ENCODE peak calls at places on chromosomes 6 and 20, in five cellular contexts. O, W, P, U and H are unnamed samples.

GRCh38 chr20:36259177-36259835 is 23.0 kb downstream of the AAR2 start:
- DNase-seq in O (peak), W (no peak), P (peak), U (no peak), H (peak)

GRCh38 chr6:5938934-5939333 is 67.8 kb downstream of the NRN1 start:
- DNase-seq in O (no peak), W (no peak), P (no peak), U (no peak), H (no peak)

GRCh38 chr6:3389390-3390167 is 67.3 kb downstream of the SLC22A23 start:
- DNase-seq in O (no peak), W (no peak), P (no peak), U (peak), H (no peak)

GRCh38 chr6:88499436-88499835 is 333.3 kb upstream of the CNR1 start:
- DNase-seq in O (no peak), W (no peak), P (no peak), U (no peak), H (no peak)

GRCh38 chr20:58650181-58650775 is 805 bp upstream of the STX16 start:
- DNase-seq in O (no peak), W (peak), P (peak), U (no peak), H (no peak)

GRCh38 chr20:34983995-34984735 is 28.5 kb downstream of the MYH7B start:
- DNase-seq in O (no peak), W (no peak), P (peak), U (no peak), H (no peak)

GRCh38 chr6:24836116-24836515 is 37.4 kb upstream of the ARMH2 start:
- DNase-seq in O (no peak), W (no peak), P (no peak), U (no peak), H (no peak)

GRCh38 chr20:19888269-19888669 is 128.9 kb upstream of the NAA20 start:
- DNase-seq in O (no peak), W (no peak), P (no peak), U (no peak), H (no peak)

GRCh38 chr6:114887037-114887436 is 544.2 kb upstream of the HS3ST5 start:
- DNase-seq in O (no peak), W (no peak), P (no peak), U (no peak), H (no peak)

GRCh38 chr6:159983641-159984080 is 14.8 kb downstream of the IGF2R start:
- DNase-seq in O (no peak), W (no peak), P (no peak), U (peak), H (peak)

GRCh38 chr6:45595010-45595851 is 217.5 kb upstream of the SUPT3H start:
- DNase-seq in O (no peak), W (no peak), P (no peak), U (no peak), H (no peak)

GRCh38 chr6:6678185-6678671 is 89.7 kb downstream of the LY86 start:
- DNase-seq in O (peak), W (no peak), P (no peak), U (peak), H (peak)

GRCh38 chr6:49001856-49002255 is 461.2 kb downstream of the MMUT start:
- DNase-seq in O (no peak), W (peak), P (no peak), U (peak), H (no peak)

GRCh38 chr6:31829633-31830492 is 2.3 kb downstream of the HSPA1B start:
- DNase-seq in O (no peak), W (peak), P (no peak), U (peak), H (peak)

GRCh38 chr20:48761023-48761785 is 66.6 kb downstream of the PREX1 start:
- DNase-seq in O (no peak), W (no peak), P (no peak), U (no peak), H (no peak)

GRCh38 chr20:63624486-63624885 is 2.4 kb downstream of the GMEB2 start:
- DNase-seq in O (peak), W (no peak), P (no peak), U (peak), H (peak)

GRCh38 chr6:159093608-159094443 is 49.0 kb upstream of the TAGAP start:
- DNase-seq in O (no peak), W (no peak), P (no peak), U (no peak), H (no peak)

GRCh38 chr20:47825011-47825762 is 39.9 kb upstream of the SULF2 start:
- DNase-seq in O (no peak), W (no peak), P (no peak), U (no peak), H (no peak)

GRCh38 chr20:54131675-54132611 is 41.8 kb downstream of the CYP24A1 start:
- DNase-seq in O (no peak), W (no peak), P (no peak), U (no peak), H (no peak)

GRCh38 chr6:18242062-18242851 is 22.1 kb downstream of the DEK start:
- DNase-seq in O (peak), W (no peak), P (no peak), U (peak), H (peak)

GRCh38 chr6:21664263-21665081 is 70.9 kb downstream of the SOX4 start:
- DNase-seq in O (peak), W (peak), P (peak), U (no peak), H (peak)

GRCh38 chr6:21665436-21666199 is 72.1 kb downstream of the SOX4 start:
- DNase-seq in O (peak), W (peak), P (peak), U (no peak), H (no peak)

GRCh38 chr6:21666200-21666671 is 72.7 kb downstream of the SOX4 start:
- DNase-seq in O (peak), W (peak), P (peak), U (no peak), H (no peak)

GRCh38 chr6:21666788-21667681 is 73.5 kb downstream of the SOX4 start:
- DNase-seq in O (peak), W (peak), P (peak), U (no peak), H (no peak)

DNA sequence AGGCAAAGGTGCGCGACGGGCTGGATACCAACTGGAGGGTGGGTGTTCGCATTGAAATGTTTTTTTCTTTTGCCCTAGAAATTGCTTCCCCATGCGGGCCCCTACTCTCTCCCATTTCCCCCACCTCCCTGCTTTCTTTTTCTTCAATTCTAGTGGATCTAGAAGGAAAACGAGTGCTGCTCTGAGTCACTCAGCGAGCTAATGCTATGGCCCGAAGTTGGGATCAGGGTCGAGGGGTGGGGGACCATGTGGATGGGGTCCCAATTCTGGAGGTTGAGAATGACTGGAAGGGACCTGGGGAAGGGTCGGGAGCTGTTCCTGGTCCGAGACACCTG is 71.5 kb downstream of the SOX4 start:
- DNase-seq in O (no peak), W (peak), P (no peak), U (no peak), H (no peak)
- H3K23ac ChIP-seq in O (no peak), W (peak), P (no peak), U (no peak), H (no peak)

GRCh38 chr6:166021429-166021828 is 146.2 kb downstream of the TBXT start:
- DNase-seq in O (no peak), W (no peak), P (no peak), U (no peak), H (no peak)
- H3K4ac ChIP-seq in O (no peak), W (no peak), P (no peak), U (no peak), H (no peak)

GRCh38 chr20:49981218-49982071 is 1.3 kb upstream of the SNAI1 start:
- DNase-seq in O (no peak), W (no peak), P (no peak), U (no peak), H (no peak)

GRCh38 chr20:49982072-49982345 is 771 bp upstream of the SNAI1 start:
- DNase-seq in O (no peak), W (no peak), P (no peak), U (no peak), H (no peak)

GRCh38 chr20:49983123-49983847 is 505 bp downstream of the SNAI1 start:
- DNase-seq in O (no peak), W (no peak), P (no peak), U (no peak), H (no peak)

GRCh38 chr20:49983848-49984408 is 1.1 kb downstream of the SNAI1 start:
- DNase-seq in O (peak), W (no peak), P (no peak), U (peak), H (no peak)

GRCh38 chr20:49982346-49983122 is at the start of gene SNAI1:
- DNase-seq in O (peak), W (peak), P (peak), U (peak), H (peak)
- H2BK5ac ChIP-seq in O (peak), W (peak), P (no peak), U (peak), H (peak)

GRCh38 chr6:35728663-35729348 is 8.0 kb upstream of the ARMC12 start:
- DNase-seq in O (peak), W (no peak), P (no peak), U (no peak), H (no peak)

GRCh38 chr6:35729349-35729678 is 7.5 kb upstream of the ARMC12 start:
- DNase-seq in O (no peak), W (no peak), P (no peak), U (no peak), H (no peak)

GRCh38 chr6:35727206-35727934 is 9.5 kb upstream of the ARMC12 start:
- DNase-seq in O (peak), W (no peak), P (peak), U (peak), H (no peak)

GRCh38 chr6:35729722-35730121 is 7.1 kb upstream of the ARMC12 start:
- DNase-seq in O (no peak), W (no peak), P (no peak), U (no peak), H (no peak)

GRCh38 chr6:35727935-35728662 is 8.7 kb upstream of the ARMC12 start:
- DNase-seq in O (peak), W (no peak), P (peak), U (peak), H (peak)
- H3K23ac ChIP-seq in O (peak), W (peak), P (no peak), U (peak), H (no peak)

DNA sequence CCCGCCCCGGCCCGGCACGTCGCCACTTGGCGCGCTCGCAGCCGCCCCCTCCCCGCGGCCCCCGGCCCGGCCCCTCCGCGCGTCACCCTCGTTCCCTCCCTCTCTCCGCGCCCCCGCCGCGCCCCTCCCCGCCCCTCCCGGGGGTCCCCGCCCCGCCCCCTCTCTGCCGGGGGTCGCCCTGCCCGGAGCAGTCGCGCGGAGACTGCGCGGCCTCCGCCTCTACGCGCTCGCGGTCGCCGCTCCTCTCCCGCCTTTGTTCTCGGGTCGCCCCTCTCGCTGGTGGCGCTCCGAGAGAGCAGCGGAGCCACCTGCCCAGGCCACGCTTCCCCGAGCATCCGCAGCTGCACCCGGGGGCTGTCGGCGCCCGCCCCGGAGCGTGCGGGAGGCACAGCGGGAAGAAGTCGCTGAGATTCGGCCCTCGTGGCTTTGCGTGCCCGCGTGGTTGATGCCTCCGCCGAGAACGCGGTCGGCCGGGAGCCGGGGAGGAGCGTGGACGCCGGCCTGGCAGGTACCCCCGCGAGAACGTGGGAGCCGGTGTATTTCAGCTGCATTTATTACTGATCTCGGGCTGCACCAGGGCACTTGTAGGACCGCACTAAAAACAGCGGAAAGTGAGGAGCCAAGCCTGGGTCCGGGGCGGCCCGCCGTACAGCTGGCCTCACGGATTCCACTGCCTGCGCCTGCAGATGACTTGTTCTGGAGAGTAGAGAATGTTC is 412 bp upstream of the PHF10 start:
- DNase-seq in O (peak), W (peak), P (peak), U (peak), H (peak)
- H3K4ac ChIP-seq in O (peak), W (peak), P (peak), U (peak), H (peak)

DNA sequence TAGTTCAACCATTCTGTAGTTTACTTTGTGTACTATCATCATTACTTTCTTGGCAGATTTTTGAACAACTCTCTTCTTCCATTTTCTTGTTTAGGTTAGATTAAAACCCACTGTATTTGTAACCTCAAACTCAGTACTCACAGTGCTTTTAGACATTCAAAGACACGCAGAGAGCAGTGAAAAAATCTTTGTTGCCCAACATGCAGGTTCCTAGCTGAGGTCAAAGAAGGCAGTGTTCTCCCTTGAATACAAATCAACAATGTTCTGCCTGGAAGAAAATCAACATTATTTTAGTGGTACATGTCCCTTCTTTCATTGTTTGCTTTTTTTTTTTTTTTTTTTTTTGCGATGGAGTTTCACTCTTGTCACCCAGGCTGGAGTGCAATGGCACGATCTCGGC is 11.2 kb downstream of the CYB5R4 start:
- DNase-seq in O (no peak), W (no peak), P (no peak), U (no peak), H (no peak)
- H2BK5ac ChIP-seq in O (no peak), W (no peak), P (no peak), U (no peak), H (no peak)

GRCh38 chr6:16759646-16760535 is 1.4 kb downstream of the ATXN1 start:
- DNase-seq in O (peak), W (peak), P (peak), U (peak), H (peak)

GRCh38 chr6:16759181-16759645 is 2.0 kb downstream of the ATXN1 start:
- DNase-seq in O (peak), W (no peak), P (no peak), U (no peak), H (no peak)

GRCh38 chr6:16762265-16762546 is 946 bp upstream of the ATXN1 start:
- DNase-seq in O (peak), W (peak), P (no peak), U (no peak), H (no peak)

GRCh38 chr6:16761469-16762264 is 407 bp upstream of the ATXN1 start:
- DNase-seq in O (peak), W (peak), P (peak), U (peak), H (peak)

DNA sequence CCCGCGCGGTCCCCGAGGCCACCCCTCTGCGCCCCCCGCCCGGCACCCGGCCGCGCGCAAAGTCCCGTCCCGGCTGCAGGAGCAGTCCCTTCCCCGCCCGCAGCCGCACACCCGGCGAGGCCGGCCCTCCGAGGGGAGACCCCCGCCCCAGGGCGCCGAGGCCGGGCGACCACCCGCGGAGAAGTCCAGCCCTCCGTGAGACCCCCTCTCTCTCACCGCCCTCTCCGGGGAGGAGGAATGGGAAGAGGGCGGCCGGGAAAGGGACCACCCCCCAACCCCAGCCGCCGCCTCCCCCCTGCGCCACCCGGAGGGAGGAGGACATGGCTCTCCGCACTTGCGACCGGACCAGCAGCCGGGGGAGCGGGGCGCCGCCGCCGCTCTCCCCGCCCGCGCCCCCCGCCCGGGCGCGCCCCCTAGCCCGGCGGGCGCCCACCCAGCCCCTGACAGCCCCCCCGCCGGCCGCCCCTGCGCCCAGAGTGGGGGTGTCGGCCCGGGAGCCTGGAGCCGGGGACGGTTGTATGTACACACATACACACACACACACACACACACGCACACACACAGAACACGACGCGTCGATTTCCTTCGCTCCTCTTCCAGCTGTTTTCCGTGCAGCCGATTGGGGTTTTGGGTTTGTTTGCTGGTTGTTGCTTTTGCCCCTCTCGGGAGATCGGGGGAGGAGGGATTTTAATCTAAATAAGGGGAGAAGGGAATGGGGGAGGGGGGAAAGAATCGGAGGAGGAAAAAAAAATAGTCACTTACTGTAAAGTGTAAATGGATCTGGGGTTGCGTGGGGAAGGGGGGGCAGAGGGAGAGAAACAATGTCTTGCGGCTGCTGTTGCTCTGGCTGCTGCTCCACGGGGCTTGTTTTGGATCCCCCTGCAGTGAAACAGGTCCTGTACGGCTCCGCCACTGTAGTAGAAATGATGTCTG is at the start of gene ATXN1:
- DNase-seq in O (peak), W (peak), P (peak), U (peak), H (peak)
- H3K23ac ChIP-seq in O (no peak), W (peak), P (no peak), U (peak), H (no peak)